ENCODE peak calls at places on chromosome 18, in nine cellular contexts. M is AG08396; Q is nephron progenitor cell; C is posterior cingulate gyrus; B is skeletal muscle cell; H is AG20443; V is left ventricle myocardium inferior; Y is naive thymus-derived CD8-positive, alpha-beta T cell; O is GM20000. W is an unnamed sample.
A peak's percentile ranks its signal among the peaks of the same experiment; 100 is the strongest.

GRCh38 chr18:25896178-25896780 is 194.1 kb downstream of the SS18 start:
- DNase-seq in M (peak; percentile 58), Q (peak; percentile 33), C (no peak), B (no peak), H (peak; percentile 76), V (no peak), Y (peak; percentile 1), O (peak; percentile 58), W (no peak)

GRCh38 chr18:9319333-9319732 is 15.2 kb upstream of the TWSG1 start:
- DNase-seq in M (no peak), Q (no peak), C (no peak), B (no peak), H (peak; percentile 32), V (no peak), Y (no peak), O (no peak), W (no peak)

GRCh38 chr18:9570255-9570654 is 44.1 kb downstream of the PPP4R1 start:
- DNase-seq in M (no peak), Q (no peak), C (no peak), B (no peak), H (no peak), V (no peak), Y (no peak), O (no peak), W (no peak)

GRCh38 chr18:49901862-49902340 is 88.6 kb upstream of the ACAA2 start:
- DNase-seq in M (no peak), Q (no peak), C (no peak), B (no peak), H (no peak), V (no peak), Y (no peak), O (no peak), W (no peak)

GRCh38 chr18:24600076-24600654 is 139.7 kb downstream of the HRH4 start:
- DNase-seq in M (peak; percentile 50), Q (peak; percentile 25), C (no peak), B (peak; percentile 16), H (peak; percentile 70), V (no peak), Y (peak; percentile 21), O (peak; percentile 19), W (no peak)

GRCh38 chr18:73756256-73757091 is 391.2 kb downstream of the FBXO15 start:
- DNase-seq in M (no peak), Q (no peak), C (no peak), B (no peak), H (no peak), V (no peak), Y (no peak), O (no peak), W (no peak)

GRCh38 chr18:48023334-48024008 is 93.0 kb upstream of the SMAD2 start:
- DNase-seq in M (peak; percentile 40), Q (peak; percentile 59), C (no peak), B (peak; percentile 61), H (peak; percentile 52), V (no peak), Y (no peak), O (peak; percentile 55), W (no peak)

GRCh38 chr18:10045296-10045891 is 131.6 kb downstream of the VAPA start:
- DNase-seq in M (no peak), Q (no peak), C (peak; percentile 45), B (no peak), H (no peak), V (no peak), Y (no peak), O (no peak), W (no peak)

GRCh38 chr18:68874361-68874760 is 76.5 kb downstream of the CCDC102B start:
- DNase-seq in M (peak; percentile 16), Q (no peak), C (no peak), B (peak; percentile 19), H (no peak), V (no peak), Y (no peak), O (no peak), W (no peak)

GRCh38 chr18:32549248-32549842 is 78.7 kb upstream of the GAREM1 start:
- DNase-seq in M (peak; percentile 29), Q (peak; percentile 61), C (peak; percentile 48), B (peak; percentile 8), H (peak; percentile 46), V (peak; percentile 17), Y (peak; percentile 49), O (peak; percentile 29), W (no peak)

GRCh38 chr18:58829263-58829662 is 35.4 kb upstream of the ZNF532 start:
- DNase-seq in M (no peak), Q (no peak), C (no peak), B (peak; percentile 17), H (no peak), V (no peak), Y (no peak), O (no peak), W (no peak)

GRCh38 chr18:58387716-58388115 is 241.2 kb downstream of the ALPK2 start:
- DNase-seq in M (no peak), Q (no peak), C (no peak), B (no peak), H (no peak), V (no peak), Y (no peak), O (no peak), W (no peak)